ENCODE peak calls at places on chromosomes 13 and 19, in ten cellular contexts. N is stimulated activated CD8-positive, alpha-beta memory T cell treated with anti-CD3 and anti-CD28 coated beads, Interleukin-7, amount 100 ng/mL, for 48 hours; M is A549; H is HEK293T; C is anterior cingulate cortex; F is GOT3; S is glomerular endothelial cell; Z is T-helper 9 cell; W is AG08395; P is WTC11. T is an unnamed sample.

GRCh38 chr13:107712145-107712544 is 503.2 kb downstream of the LIG4 start:
- DNase-seq in N (no peak), M (no peak), H (no peak), C (no peak), F (no peak), S (no peak), Z (no peak), W (no peak), P (no peak), T (no peak)

GRCh38 chr19:38839816-38840582 is 8.4 kb upstream of the ECH1 start:
- DNase-seq in N (no peak), M (no peak), H (no peak), C (no peak), F (no peak), S (no peak), Z (no peak), W (no peak), P (no peak), T (no peak)

GRCh38 chr13:75929074-75929473 is 292.9 kb downstream of the LMO7 start:
- DNase-seq in N (no peak), M (no peak), H (no peak), C (no peak), F (no peak), S (no peak), Z (no peak), W (no peak), P (no peak), T (no peak)

GRCh38 chr13:41562083-41562482 is 104.7 kb downstream of the RGCC start:
- DNase-seq in N (no peak), M (no peak), H (no peak), C (peak), F (no peak), S (no peak), Z (no peak), W (peak), P (no peak), T (no peak)

GRCh38 chr13:86960876-86961275 is 710.3 kb upstream of the SLITRK5 start:
- DNase-seq in N (no peak), M (no peak), H (no peak), C (no peak), F (no peak), S (no peak), Z (no peak), W (no peak), P (no peak), T (no peak)

GRCh38 chr13:45873491-45874360 is 22.2 kb upstream of the SIAH3 start:
- DNase-seq in N (no peak), M (no peak), H (no peak), C (no peak), F (no peak), S (no peak), Z (no peak), W (peak), P (no peak), T (no peak)

GRCh38 chr19:20422216-20422615 is 143.4 kb downstream of the ZNF737 start:
- DNase-seq in N (no peak), M (no peak), H (no peak), C (no peak), F (no peak), S (no peak), Z (no peak), W (no peak), P (no peak), T (no peak)

GRCh38 chr13:23902975-23903905 is 5.9 kb upstream of the C1QTNF9B start:
- DNase-seq in N (no peak), M (no peak), H (no peak), C (no peak), F (no peak), S (no peak), Z (no peak), W (no peak), P (peak), T (no peak)

GRCh38 chr19:35153701-35154534 is 617 bp upstream of the FXYD5 start:
- DNase-seq in N (peak), M (peak), H (peak), C (no peak), F (no peak), S (no peak), Z (peak), W (peak), P (peak), T (peak)

GRCh38 chr13:46565808-46566750 is 13.1 kb downstream of the LRCH1 start:
- DNase-seq in N (no peak), M (no peak), H (no peak), C (no peak), F (no peak), S (no peak), Z (no peak), W (no peak), P (no peak), T (no peak)

GRCh38 chr19:29552454-29553280 is 26.9 kb downstream of the VSTM2B start:
- DNase-seq in N (no peak), M (no peak), H (no peak), C (no peak), F (no peak), S (no peak), Z (no peak), W (no peak), P (no peak), T (no peak)

GRCh38 chr13:58884810-58885209 is 1253.3 kb downstream of the PCDH17 start:
- DNase-seq in N (no peak), M (no peak), H (no peak), C (no peak), F (no peak), S (no peak), Z (no peak), W (no peak), P (no peak), T (no peak)

GRCh38 chr19:10832659-10833296 is 3.2 kb downstream of the TMED1 start:
- DNase-seq in N (no peak), M (no peak), H (no peak), C (no peak), F (no peak), S (no peak), Z (no peak), W (no peak), P (no peak), T (no peak)